ENCODE peak calls at places on chromosomes 3 and 15, in eight cellular contexts. Z is lower lobe of right lung, T is psoas muscle, N is PC-3, P is cardiac muscle cell, M is thoracic aorta, J is endodermal cell, U is IMR-90. L is an unnamed sample.

GRCh38 chr3:62027231-62027630 is 346.1 kb downstream of the FEZF2 start:
- DNase-seq in T (no peak), N (no peak), M (no peak), P (no peak), U (no peak), J (no peak), Z (no peak), L (no peak)

GRCh38 chr3:49723301-49723630 is 485 bp downstream of the GMPPB start:
- DNase-seq in U (peak), J (peak), Z (peak), N (peak), M (no peak), P (peak), T (peak), L (no peak)

GRCh38 chr15:52093539-52094502 is 18.8 kb downstream of the BCL2L10 start:
- DNase-seq in N (peak), J (no peak), P (peak), Z (no peak), M (peak), U (peak), T (peak), L (peak)

GRCh38 chr3:174477491-174477890 is 381.6 kb upstream of the NAALADL2 start:
- DNase-seq in Z (no peak), J (no peak), N (no peak), U (no peak), P (no peak), T (no peak), M (no peak), L (no peak)

GRCh38 chr3:157232146-157232545 is 72.2 kb upstream of the CCNL1 start:
- DNase-seq in M (no peak), U (no peak), P (no peak), J (no peak), N (no peak), T (no peak), Z (no peak), L (no peak)

GRCh38 chr15:64678126-64678819 is 97.1 kb downstream of the RBPMS2 start:
- DNase-seq in J (no peak), U (no peak), Z (no peak), N (no peak), M (no peak), T (no peak), P (no peak), L (no peak)

GRCh38 chr15:51750942-51751686 is at the start of gene TMOD2:
- DNase-seq in U (peak), P (peak), T (peak), N (peak), M (no peak), J (peak), Z (peak), L (peak)

GRCh38 chr3:71849674-71850073 is 64.7 kb upstream of the PROK2 start:
- DNase-seq in P (no peak), Z (no peak), J (no peak), U (no peak), T (no peak), M (no peak), N (no peak), L (peak)

GRCh38 chr15:84955089-84955848 is 26.4 kb upstream of the PDE8A start:
- DNase-seq in P (peak), T (peak), J (peak), M (peak), U (peak), Z (peak), N (peak), L (peak)

DNA sequence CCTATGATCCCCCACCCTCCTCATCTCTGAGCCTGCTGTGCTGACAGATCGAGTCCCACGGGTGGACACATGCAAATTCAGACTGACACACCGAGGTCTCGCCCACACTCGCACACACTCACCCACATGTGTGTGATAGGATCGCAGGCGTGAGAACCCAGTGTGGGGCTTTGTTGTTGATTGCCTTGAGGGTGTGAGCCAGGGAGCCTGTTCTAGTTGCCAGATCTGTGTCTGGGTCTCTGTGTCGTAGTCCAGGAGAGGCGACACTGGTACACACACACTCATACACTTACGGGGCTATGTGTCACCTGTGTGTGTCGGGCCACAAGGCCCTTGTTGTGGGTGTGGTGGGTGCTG is 2.0 kb downstream of the EPHB3 start:
- DNase-seq in U (no peak), P (no peak), J (peak), T (no peak), Z (no peak), N (peak), M (no peak), L (no peak)
- H3K27ac ChIP-seq in U (no peak), P (peak), J (no peak), T (no peak), Z (peak), N (no peak), M (peak), L (peak)

DNA sequence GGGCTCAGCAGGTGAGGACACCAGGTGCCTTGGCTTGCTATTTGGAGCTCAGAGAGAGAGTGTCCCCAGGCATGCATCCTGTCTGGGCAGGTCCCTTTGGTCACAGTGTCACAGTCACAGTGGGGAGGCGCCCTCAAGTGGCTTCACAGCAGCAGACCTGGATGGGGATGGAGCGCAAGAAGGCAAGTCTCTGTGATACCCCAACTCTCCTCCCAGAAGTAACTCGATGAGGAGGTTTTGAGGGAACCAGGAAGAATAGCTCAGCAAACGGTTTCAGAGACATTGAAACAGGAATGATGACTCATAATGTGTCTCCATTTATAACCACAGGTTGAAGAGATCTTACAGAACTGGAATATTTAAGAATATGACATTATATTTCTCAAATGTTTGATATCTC is 66.5 kb upstream of the SH3GL3 start:
- DNase-seq in T (no peak), Z (peak), N (peak), M (no peak), U (peak), P (peak), J (peak), L (peak)
- TF ChIP-seq CTCF in T (no peak), Z (peak), N (peak), M (no peak), U (peak), P (peak), J (peak), L (peak)

GRCh38 chr3:160218141-160218540 is 7.1 kb upstream of the C3orf80 start:
- DNase-seq in U (no peak), T (no peak), Z (no peak), P (no peak), N (no peak), J (no peak), M (no peak), L (no peak)

GRCh38 chr3:160210799-160211221 is 14.4 kb upstream of the C3orf80 start:
- DNase-seq in P (peak), T (no peak), M (no peak), U (peak), Z (no peak), J (no peak), N (peak), L (peak)

GRCh38 chr3:160217675-160218074 is 7.5 kb upstream of the C3orf80 start:
- DNase-seq in U (no peak), Z (no peak), M (no peak), T (no peak), N (no peak), J (no peak), P (no peak), L (no peak)

GRCh38 chr3:160213181-160213580 is 12.0 kb upstream of the C3orf80 start:
- DNase-seq in M (no peak), J (no peak), N (no peak), U (no peak), P (no peak), T (no peak), Z (no peak), L (no peak)
- H3K27ac ChIP-seq in M (no peak), J (no peak), N (no peak), U (no peak), P (no peak), T (no peak), Z (no peak), L (no peak)

DNA sequence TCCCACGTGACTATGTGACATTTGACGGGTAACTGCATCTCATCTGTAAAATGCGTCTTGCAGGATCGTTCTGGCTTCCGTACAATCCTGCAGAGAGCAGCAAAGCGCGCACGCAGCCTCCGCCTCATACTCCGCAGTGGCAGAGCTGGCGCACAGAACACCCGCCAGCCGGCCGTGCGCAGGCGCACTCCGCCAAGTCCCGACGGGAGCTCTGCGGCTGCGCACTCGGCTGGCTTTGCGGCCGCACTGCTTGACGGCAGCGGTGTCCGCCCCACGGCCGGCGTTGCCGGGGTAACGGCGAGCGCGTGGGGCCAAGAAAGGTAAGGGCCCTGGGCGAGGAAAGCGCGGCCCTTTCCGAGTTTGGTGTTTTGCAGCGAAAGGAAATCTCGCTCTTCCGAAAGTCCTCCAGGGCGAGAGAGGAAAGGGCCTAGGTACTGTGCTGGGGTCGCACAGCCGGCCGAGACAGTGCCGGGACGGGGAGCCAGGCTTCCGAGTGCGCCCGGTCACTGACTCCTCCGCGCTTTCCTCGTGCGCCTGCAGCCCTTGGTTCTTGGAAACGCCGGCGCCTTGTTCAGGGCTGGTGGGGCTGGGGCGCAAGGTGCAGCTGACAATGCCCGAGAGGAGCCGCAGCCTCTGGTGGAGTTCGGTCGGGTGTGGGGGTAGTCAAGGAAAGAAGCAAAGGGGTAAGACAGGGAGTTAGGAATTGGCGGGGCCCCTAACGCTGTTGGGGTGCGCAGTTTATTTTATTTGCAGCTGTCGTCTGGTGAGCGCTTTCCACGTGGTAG is at the start of gene TSEN2:
- DNase-seq in U (peak), P (peak), J (peak), M (peak), N (peak), T (peak), Z (peak), L (peak)
- TF ChIP-seq CTCF in U (peak), P (peak), J (peak), M (no peak), N (no peak), T (no peak), Z (peak), L (peak)

GRCh38 chr15:25417604-25418003 is 21.2 kb downstream of the UBE3A start:
- DNase-seq in T (no peak), P (no peak), Z (no peak), J (no peak), M (no peak), N (no peak), U (no peak), L (no peak)
- H3K27ac ChIP-seq in T (no peak), P (no peak), Z (no peak), J (no peak), M (no peak), N (no peak), U (no peak), L (no peak)

DNA sequence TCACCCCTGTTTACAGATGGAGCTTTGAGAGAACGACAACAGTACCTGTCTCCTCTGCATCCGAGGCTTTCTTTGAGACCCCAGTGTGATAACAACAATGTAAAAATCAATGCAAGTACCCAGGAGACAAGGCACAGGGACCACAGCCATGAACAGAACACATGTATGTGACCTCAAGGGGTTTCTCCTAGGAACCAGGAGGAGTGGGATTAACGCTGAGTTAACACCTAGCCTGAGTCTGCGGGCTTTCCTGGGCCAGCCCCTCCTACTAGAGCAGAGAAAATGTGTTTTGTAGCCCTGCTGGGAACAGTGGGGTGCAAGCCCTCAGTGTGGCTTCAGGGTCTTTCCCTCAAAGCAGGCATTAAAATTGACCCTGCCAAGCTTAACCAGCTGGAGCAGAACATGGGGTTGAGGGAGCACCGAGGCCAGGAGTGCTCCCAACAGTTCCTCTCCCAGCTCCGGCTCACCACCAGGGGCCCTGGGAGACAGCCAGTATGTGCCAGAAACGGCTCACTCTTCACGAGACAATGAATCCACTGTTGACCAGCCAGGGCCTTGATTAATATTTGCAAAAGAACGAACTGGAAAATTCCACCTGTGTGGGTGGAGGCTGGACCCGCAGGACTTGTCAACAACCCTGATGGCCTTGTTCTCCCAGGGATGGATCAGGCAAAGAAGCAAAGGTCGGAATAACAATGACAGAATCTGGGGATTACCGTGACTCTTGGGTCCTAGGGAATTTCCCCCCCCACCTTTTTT is 3.6 kb downstream of the CHDH start:
- DNase-seq in N (peak), U (peak), M (no peak), P (peak), T (no peak), J (peak), Z (no peak), L (no peak)
- TF ChIP-seq CTCF in N (peak), U (peak), M (no peak), P (peak), T (no peak), J (peak), Z (no peak), L (no peak)

DNA sequence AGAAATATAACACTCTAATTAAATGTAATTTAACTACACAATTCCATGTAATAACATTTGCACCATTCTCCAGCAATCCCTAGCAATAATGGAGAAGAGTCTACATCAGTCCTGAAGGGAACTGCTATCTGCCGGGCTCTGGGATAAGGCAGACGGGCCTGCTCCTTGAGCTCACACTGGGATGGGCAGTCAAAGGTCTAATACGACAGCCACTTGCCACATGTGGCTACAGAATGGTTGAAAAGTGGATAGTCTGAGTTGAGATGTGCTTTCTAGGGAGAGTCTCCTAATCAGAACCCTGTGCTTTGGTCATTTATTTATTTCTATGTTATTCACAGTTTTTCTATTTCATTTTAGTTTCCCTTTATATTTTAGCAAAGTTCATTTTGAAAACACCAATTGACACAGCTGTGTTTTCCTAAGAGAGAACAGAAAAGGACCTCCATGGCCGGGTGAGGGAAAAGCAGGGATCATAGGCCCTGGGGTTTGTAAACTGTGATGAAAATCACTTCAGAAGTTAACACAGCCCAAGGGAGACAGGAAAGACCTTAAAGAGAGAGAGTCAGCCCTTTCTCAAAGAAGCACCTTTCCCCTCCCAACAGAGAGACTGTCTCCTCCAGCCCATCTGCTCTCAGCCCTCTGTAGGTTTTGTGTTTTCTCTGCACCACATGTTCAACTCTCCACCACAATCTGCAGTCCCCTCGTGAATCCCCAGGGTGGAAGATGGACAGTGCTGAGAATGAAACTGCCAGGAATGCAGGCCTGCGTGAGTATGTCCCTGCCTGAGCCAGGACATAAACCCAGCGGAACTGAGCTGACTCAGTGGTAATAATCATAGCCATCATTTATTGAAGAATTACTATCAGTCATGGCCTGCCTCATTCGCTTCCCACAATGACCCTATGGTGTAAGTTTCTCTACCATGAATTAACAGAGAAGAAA is 11.6 kb downstream of the FSIP1 start:
- DNase-seq in U (peak), P (peak), N (no peak), M (no peak), Z (no peak), T (no peak), J (no peak), L (no peak)
- H3K27ac ChIP-seq in U (peak), P (no peak), N (no peak), M (no peak), Z (peak), T (peak), J (peak), L (no peak)

DNA sequence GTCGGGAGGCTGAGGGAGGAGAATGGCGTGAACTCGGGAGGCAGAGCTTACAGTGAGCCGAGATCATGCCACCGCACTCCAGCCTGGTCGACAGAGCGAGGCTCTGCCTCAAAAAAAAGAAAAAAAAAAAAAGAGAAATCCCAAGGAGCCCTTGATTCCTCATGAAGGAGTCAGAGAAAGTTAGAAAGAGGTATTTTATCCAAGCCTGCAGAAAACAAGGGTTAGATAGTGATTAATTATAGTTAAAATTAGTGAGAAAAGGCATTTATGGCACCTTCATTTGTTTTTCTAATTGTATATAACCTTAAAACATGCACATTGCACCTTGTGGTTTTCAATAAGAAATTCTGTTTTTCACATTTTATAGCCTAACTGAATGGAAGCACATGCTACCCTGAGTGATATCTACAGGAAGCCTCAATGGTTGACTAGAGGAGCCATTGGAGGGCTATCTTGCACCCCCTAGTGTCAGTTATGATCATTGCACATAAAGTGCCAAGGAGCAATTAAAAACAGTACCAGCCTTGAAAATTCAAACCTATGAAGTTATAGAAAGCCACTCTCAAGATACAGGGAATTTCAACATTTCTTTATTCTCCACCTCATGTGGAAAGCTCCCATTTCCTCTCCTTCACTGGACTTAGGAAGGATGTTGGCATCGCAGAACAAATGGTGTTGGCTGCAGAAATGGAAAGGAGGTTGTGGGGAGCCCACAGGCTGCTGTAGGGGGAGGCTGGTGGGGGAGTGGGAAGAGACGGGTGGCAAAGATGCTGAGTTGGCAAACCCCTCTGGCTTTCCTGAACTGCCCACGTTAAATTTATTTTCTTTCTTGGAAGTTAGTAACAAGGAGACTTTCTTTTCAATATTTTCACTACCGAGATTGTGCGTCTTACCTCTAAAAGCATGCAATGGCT is 48.5 kb downstream of the ITGA11 start:
- DNase-seq in M (no peak), T (no peak), Z (no peak), N (peak), P (peak), J (peak), U (peak), L (peak)
- TF ChIP-seq CTCF in M (peak), T (peak), Z (peak), N (peak), P (peak), J (peak), U (peak), L (peak)

GRCh38 chr3:144590854-144591253 is 619.2 kb downstream of the DIPK2A start:
- DNase-seq in N (peak), T (no peak), P (peak), Z (no peak), J (no peak), U (peak), M (no peak), L (peak)
- H3K27ac ChIP-seq in N (peak), T (no peak), P (no peak), Z (no peak), J (no peak), U (no peak), M (no peak), L (no peak)

L was measured in RWPE1.